ENCODE peak calls at places on chromosomes 5 and 9, in eight cellular contexts. One of them, this sample, is unnamed.

GRCh38 chr5:176469293-176469692 is 21.1 kb downstream of the FAF2 start:
- DNase-seq in AG04449: no peak
- DNase-seq in heart left ventricle: no peak
- DNase-seq in body of pancreas: no peak
- DNase-seq in AG10803: peak
- DNase-seq in CD4-positive, alpha-beta T cell: no peak
- DNase-seq in mesothelial cell of epicardium: no peak
- DNase-seq in AG09309: no peak
- DNase-seq in this sample: no peak

GRCh38 chr9:100601216-100601615 is 23.3 kb downstream of the CAVIN4 start:
- DNase-seq in AG04449: no peak
- DNase-seq in heart left ventricle: no peak
- DNase-seq in body of pancreas: peak
- DNase-seq in AG10803: peak
- DNase-seq in CD4-positive, alpha-beta T cell: no peak
- DNase-seq in mesothelial cell of epicardium: no peak
- DNase-seq in AG09309: no peak
- DNase-seq in this sample: no peak

GRCh38 chr9:109109962-109110325 is 9.8 kb downstream of the TMEM245 start:
- DNase-seq in AG04449: no peak
- DNase-seq in heart left ventricle: no peak
- DNase-seq in body of pancreas: no peak
- DNase-seq in AG10803: peak
- DNase-seq in CD4-positive, alpha-beta T cell: no peak
- DNase-seq in mesothelial cell of epicardium: no peak
- DNase-seq in AG09309: no peak
- DNase-seq in this sample: no peak

GRCh38 chr9:124660341-124660801 is 110.7 kb downstream of the NR6A1 start:
- DNase-seq in AG04449: peak
- DNase-seq in heart left ventricle: no peak
- DNase-seq in body of pancreas: no peak
- DNase-seq in AG10803: peak
- DNase-seq in CD4-positive, alpha-beta T cell: no peak
- DNase-seq in mesothelial cell of epicardium: peak
- DNase-seq in AG09309: no peak
- DNase-seq in this sample: no peak

GRCh38 chr5:117266237-117266725 is 691.7 kb upstream of the SEMA6A start:
- DNase-seq in AG04449: no peak
- DNase-seq in heart left ventricle: no peak
- DNase-seq in body of pancreas: no peak
- DNase-seq in AG10803: no peak
- DNase-seq in CD4-positive, alpha-beta T cell: no peak
- DNase-seq in mesothelial cell of epicardium: no peak
- DNase-seq in AG09309: no peak
- DNase-seq in this sample: no peak

GRCh38 chr9:110555971-110556370 is 23.6 kb downstream of the SVEP1 start:
- DNase-seq in AG04449: no peak
- DNase-seq in heart left ventricle: peak
- DNase-seq in body of pancreas: peak
- DNase-seq in AG10803: peak
- DNase-seq in CD4-positive, alpha-beta T cell: no peak
- DNase-seq in mesothelial cell of epicardium: peak
- DNase-seq in AG09309: peak
- DNase-seq in this sample: no peak

GRCh38 chr5:81994679-81995078 is 22.9 kb downstream of the ATG10 start:
- DNase-seq in AG04449: no peak
- DNase-seq in heart left ventricle: no peak
- DNase-seq in body of pancreas: no peak
- DNase-seq in AG10803: no peak
- DNase-seq in CD4-positive, alpha-beta T cell: no peak
- DNase-seq in mesothelial cell of epicardium: no peak
- DNase-seq in AG09309: no peak
- DNase-seq in this sample: no peak

GRCh38 chr5:73519531-73520283 is 21.5 kb downstream of the BTF3 start:
- DNase-seq in AG04449: no peak
- DNase-seq in heart left ventricle: peak
- DNase-seq in body of pancreas: peak
- DNase-seq in AG10803: peak
- DNase-seq in CD4-positive, alpha-beta T cell: peak
- DNase-seq in mesothelial cell of epicardium: peak
- DNase-seq in AG09309: no peak
- DNase-seq in this sample: peak

GRCh38 chr5:125894383-125894782 is 528.8 kb upstream of the GRAMD2B start:
- DNase-seq in AG04449: no peak
- DNase-seq in heart left ventricle: no peak
- DNase-seq in body of pancreas: no peak
- DNase-seq in AG10803: no peak
- DNase-seq in CD4-positive, alpha-beta T cell: no peak
- DNase-seq in mesothelial cell of epicardium: no peak
- DNase-seq in AG09309: no peak
- DNase-seq in this sample: no peak

GRCh38 chr9:81250606-81251005 is 438.7 kb downstream of the TLE1 start:
- DNase-seq in AG04449: no peak
- DNase-seq in heart left ventricle: no peak
- DNase-seq in body of pancreas: no peak
- DNase-seq in AG10803: no peak
- DNase-seq in CD4-positive, alpha-beta T cell: no peak
- DNase-seq in mesothelial cell of epicardium: no peak
- DNase-seq in AG09309: no peak
- DNase-seq in this sample: no peak

GRCh38 chr9:19926774-19927173 is 137.9 kb upstream of the SLC24A2 start:
- DNase-seq in AG04449: no peak
- DNase-seq in heart left ventricle: no peak
- DNase-seq in body of pancreas: no peak
- DNase-seq in AG10803: no peak
- DNase-seq in CD4-positive, alpha-beta T cell: no peak
- DNase-seq in mesothelial cell of epicardium: no peak
- DNase-seq in AG09309: no peak
- DNase-seq in this sample: no peak

GRCh38 chr5:37991267-37991902 is 151.5 kb upstream of the GDNF start:
- DNase-seq in AG04449: no peak
- DNase-seq in heart left ventricle: peak
- DNase-seq in body of pancreas: no peak
- DNase-seq in AG10803: no peak
- DNase-seq in CD4-positive, alpha-beta T cell: no peak
- DNase-seq in mesothelial cell of epicardium: no peak
- DNase-seq in AG09309: no peak
- DNase-seq in this sample: no peak

GRCh38 chr9:121561385-121562222 is 62.0 kb upstream of the GGTA1 start:
- DNase-seq in AG04449: no peak
- DNase-seq in heart left ventricle: no peak
- DNase-seq in body of pancreas: no peak
- DNase-seq in AG10803: no peak
- DNase-seq in CD4-positive, alpha-beta T cell: no peak
- DNase-seq in mesothelial cell of epicardium: no peak
- DNase-seq in AG09309: no peak
- DNase-seq in this sample: no peak

GRCh38 chr5:127885176-127885575 is 182.0 kb downstream of the CCDC192 start:
- DNase-seq in AG04449: no peak
- DNase-seq in heart left ventricle: no peak
- DNase-seq in body of pancreas: no peak
- DNase-seq in AG10803: no peak
- DNase-seq in CD4-positive, alpha-beta T cell: no peak
- DNase-seq in mesothelial cell of epicardium: no peak
- DNase-seq in AG09309: no peak
- DNase-seq in this sample: no peak

GRCh38 chr5:997711-998110 is 10.9 kb upstream of the NKD2 start:
- DNase-seq in AG04449: no peak
- DNase-seq in heart left ventricle: peak
- DNase-seq in body of pancreas: peak
- DNase-seq in AG10803: no peak
- DNase-seq in CD4-positive, alpha-beta T cell: no peak
- DNase-seq in mesothelial cell of epicardium: no peak
- DNase-seq in AG09309: no peak
- DNase-seq in this sample: no peak

GRCh38 chr9:89484475-89485404 is 13.2 kb downstream of the SEMA4D start:
- DNase-seq in AG04449: no peak
- DNase-seq in heart left ventricle: no peak
- DNase-seq in body of pancreas: no peak
- DNase-seq in AG10803: no peak
- DNase-seq in CD4-positive, alpha-beta T cell: no peak
- DNase-seq in mesothelial cell of epicardium: no peak
- DNase-seq in AG09309: no peak
- DNase-seq in this sample: no peak

GRCh38 chr9:128554155-128554862 is 1.9 kb downstream of the SPTAN1 start:
- DNase-seq in AG04449: no peak
- DNase-seq in heart left ventricle: peak
- DNase-seq in body of pancreas: peak
- DNase-seq in AG10803: peak
- DNase-seq in CD4-positive, alpha-beta T cell: no peak
- DNase-seq in mesothelial cell of epicardium: peak
- DNase-seq in AG09309: peak
- DNase-seq in this sample: no peak

GRCh38 chr9:138100711-138101349 is 223.2 kb downstream of the CACNA1B start:
- DNase-seq in AG04449: no peak
- DNase-seq in heart left ventricle: no peak
- DNase-seq in body of pancreas: no peak
- DNase-seq in AG10803: no peak
- DNase-seq in CD4-positive, alpha-beta T cell: no peak
- DNase-seq in mesothelial cell of epicardium: peak
- DNase-seq in AG09309: no peak
- DNase-seq in this sample: peak

GRCh38 chr5:41508186-41508585 is 2.2 kb downstream of the PLCXD3 start:
- DNase-seq in AG04449: no peak
- DNase-seq in heart left ventricle: no peak
- DNase-seq in body of pancreas: no peak
- DNase-seq in AG10803: no peak
- DNase-seq in CD4-positive, alpha-beta T cell: no peak
- DNase-seq in mesothelial cell of epicardium: no peak
- DNase-seq in AG09309: no peak
- DNase-seq in this sample: no peak

GRCh38 chr9:35814106-35814840 is 569 bp downstream of the HINT2 start:
- DNase-seq in AG04449: no peak
- DNase-seq in heart left ventricle: peak
- DNase-seq in body of pancreas: peak
- DNase-seq in AG10803: peak
- DNase-seq in CD4-positive, alpha-beta T cell: no peak
- DNase-seq in mesothelial cell of epicardium: peak
- DNase-seq in AG09309: no peak
- DNase-seq in this sample: no peak

GRCh38 chr5:178248750-178249149 is 16.1 kb upstream of the PHYKPL start:
- DNase-seq in AG04449: no peak
- DNase-seq in heart left ventricle: no peak
- DNase-seq in body of pancreas: no peak
- DNase-seq in AG10803: no peak
- DNase-seq in CD4-positive, alpha-beta T cell: no peak
- DNase-seq in mesothelial cell of epicardium: no peak
- DNase-seq in AG09309: no peak
- DNase-seq in this sample: no peak

GRCh38 chr5:150239794-150240122 is 49.8 kb downstream of the CAMK2A start:
- DNase-seq in AG04449: no peak
- DNase-seq in heart left ventricle: no peak
- DNase-seq in body of pancreas: no peak
- DNase-seq in AG10803: no peak
- DNase-seq in CD4-positive, alpha-beta T cell: no peak
- DNase-seq in mesothelial cell of epicardium: no peak
- DNase-seq in AG09309: no peak
- DNase-seq in this sample: no peak

GRCh38 chr9:93087971-93088655 is 7.9 kb upstream of the CARD19 start:
- DNase-seq in AG04449: no peak
- DNase-seq in heart left ventricle: peak
- DNase-seq in body of pancreas: peak
- DNase-seq in AG10803: no peak
- DNase-seq in CD4-positive, alpha-beta T cell: no peak
- DNase-seq in mesothelial cell of epicardium: no peak
- DNase-seq in AG09309: no peak
- DNase-seq in this sample: peak

DNA sequence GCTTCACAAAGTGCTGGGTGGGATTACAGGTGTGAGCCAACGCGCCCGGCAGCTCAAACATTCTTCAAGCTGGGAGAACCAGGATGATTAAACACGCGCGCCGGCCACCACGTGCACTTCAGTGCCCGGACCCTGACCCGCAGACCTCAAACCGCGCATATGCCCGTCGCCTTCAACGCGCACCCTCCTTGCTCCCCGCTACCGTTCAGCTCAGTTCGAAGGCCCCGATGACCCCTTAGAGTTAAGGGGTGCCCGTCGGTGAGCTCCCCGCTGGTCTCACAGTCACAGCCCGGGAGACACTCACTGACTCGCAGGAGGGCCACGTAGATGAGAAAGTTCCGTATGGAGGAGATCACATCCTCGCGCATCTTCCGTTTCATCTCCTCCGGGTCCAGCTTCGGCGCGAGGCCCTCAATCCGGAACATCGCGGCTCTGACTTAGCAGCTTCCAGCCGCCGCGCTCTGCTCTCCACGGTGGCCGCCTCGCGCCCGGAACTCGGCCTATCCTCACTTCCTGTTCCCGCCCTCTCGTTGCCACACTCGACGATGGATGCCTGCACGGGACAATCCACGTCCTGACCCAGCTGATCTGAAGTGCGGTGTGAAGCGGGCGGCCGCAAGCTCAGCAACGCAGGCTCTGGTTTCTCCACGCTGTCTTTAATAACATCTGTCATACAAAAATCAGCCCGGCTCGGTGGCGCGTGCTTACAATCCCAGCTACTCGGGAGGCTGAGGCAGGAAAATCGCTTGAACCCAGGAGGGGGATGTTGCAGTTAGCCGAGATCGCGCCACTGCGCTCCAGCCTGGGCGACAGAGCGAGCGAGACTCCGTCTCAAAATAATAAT is at the start of gene TOMM5:
- DNase-seq in AG04449: peak
- DNase-seq in heart left ventricle: peak
- DNase-seq in body of pancreas: peak
- DNase-seq in AG10803: peak
- DNase-seq in CD4-positive, alpha-beta T cell: peak
- DNase-seq in mesothelial cell of epicardium: peak
- DNase-seq in AG09309: peak
- DNase-seq in this sample: peak
- TF ChIP-seq CTCF in AG04449: no peak
- TF ChIP-seq CTCF in heart left ventricle: no peak
- TF ChIP-seq CTCF in body of pancreas: no peak
- TF ChIP-seq CTCF in AG10803: no peak
- TF ChIP-seq CTCF in CD4-positive, alpha-beta T cell: no peak
- TF ChIP-seq CTCF in mesothelial cell of epicardium: no peak
- TF ChIP-seq CTCF in AG09309: no peak
- TF ChIP-seq CTCF in this sample: no peak

GRCh38 chr5:80871541-80871961 is 88.6 kb upstream of the RASGRF2 start:
- DNase-seq in AG04449: no peak
- DNase-seq in heart left ventricle: no peak
- DNase-seq in body of pancreas: no peak
- DNase-seq in AG10803: peak
- DNase-seq in CD4-positive, alpha-beta T cell: no peak
- DNase-seq in mesothelial cell of epicardium: no peak
- DNase-seq in AG09309: no peak
- DNase-seq in this sample: no peak
- TF ChIP-seq CTCF in AG04449: no peak
- TF ChIP-seq CTCF in heart left ventricle: no peak
- TF ChIP-seq CTCF in body of pancreas: no peak
- TF ChIP-seq CTCF in AG10803: no peak
- TF ChIP-seq CTCF in CD4-positive, alpha-beta T cell: no peak
- TF ChIP-seq CTCF in mesothelial cell of epicardium: no peak
- TF ChIP-seq CTCF in AG09309: no peak
- TF ChIP-seq CTCF in this sample: no peak

GRCh38 chr9:38662763-38663593 is 42.6 kb upstream of the ANKRD18A start:
- DNase-seq in AG04449: no peak
- DNase-seq in heart left ventricle: no peak
- DNase-seq in body of pancreas: no peak
- DNase-seq in AG10803: no peak
- DNase-seq in CD4-positive, alpha-beta T cell: no peak
- DNase-seq in mesothelial cell of epicardium: peak
- DNase-seq in AG09309: no peak
- DNase-seq in this sample: no peak
- TF ChIP-seq CTCF in AG04449: peak
- TF ChIP-seq CTCF in heart left ventricle: no peak
- TF ChIP-seq CTCF in body of pancreas: no peak
- TF ChIP-seq CTCF in AG10803: no peak
- TF ChIP-seq CTCF in CD4-positive, alpha-beta T cell: no peak
- TF ChIP-seq CTCF in mesothelial cell of epicardium: no peak
- TF ChIP-seq CTCF in AG09309: no peak
- TF ChIP-seq CTCF in this sample: peak

GRCh38 chr5:143393516-143393915 is 10.0 kb downstream of the NR3C1 start:
- DNase-seq in AG04449: no peak
- DNase-seq in heart left ventricle: no peak
- DNase-seq in body of pancreas: no peak
- DNase-seq in AG10803: no peak
- DNase-seq in CD4-positive, alpha-beta T cell: no peak
- DNase-seq in mesothelial cell of epicardium: no peak
- DNase-seq in AG09309: no peak
- DNase-seq in this sample: no peak
- TF ChIP-seq CTCF in AG04449: no peak
- TF ChIP-seq CTCF in heart left ventricle: no peak
- TF ChIP-seq CTCF in body of pancreas: no peak
- TF ChIP-seq CTCF in AG10803: no peak
- TF ChIP-seq CTCF in CD4-positive, alpha-beta T cell: no peak
- TF ChIP-seq CTCF in mesothelial cell of epicardium: no peak
- TF ChIP-seq CTCF in AG09309: no peak
- TF ChIP-seq CTCF in this sample: no peak